ENCODE peak calls at places on chromosomes 16 and 17, in four cellular contexts. X is HFFc6; C is activated effector memory CD4-positive, alpha-beta T cell treated with Interleukin-2 at 50 U/mL for 16 hours; K is kidney tubule cell. Q is an unnamed sample.

GRCh38 chr17:41695954-41696720 is 7.5 kb downstream of the EIF1 start:
- DNase-seq in X (peak), C (peak), K (peak), Q (peak)

GRCh38 chr17:40419559-40420331 is 2.0 kb upstream of the TOP2A start:
- DNase-seq in X (no peak), C (no peak), K (peak), Q (no peak)

GRCh38 chr17:42559076-42559475 is 2.9 kb upstream of the COASY start:
- DNase-seq in X (no peak), C (no peak), K (no peak), Q (no peak)

GRCh38 chr16:53789159-53789558 is 85.2 kb downstream of the FTO start:
- DNase-seq in X (peak), C (no peak), K (peak), Q (no peak)

GRCh38 chr17:17254026-17254425 is 17.1 kb upstream of the FLCN start:
- DNase-seq in X (no peak), C (no peak), K (no peak), Q (no peak)

GRCh38 chr16:75246504-75247205 is 4.8 kb downstream of the BCAR1 start:
- DNase-seq in X (no peak), C (no peak), K (no peak), Q (no peak)

GRCh38 chr16:5036228-5037156 is 2.8 kb upstream of the NAGPA start:
- DNase-seq in X (no peak), C (no peak), K (no peak), Q (no peak)

GRCh38 chr16:75304521-75305363 is 53.3 kb upstream of the BCAR1 start:
- DNase-seq in X (peak), C (no peak), K (peak), Q (no peak)

GRCh38 chr17:51245535-51245934 is 14.3 kb downstream of the MBTD1 start:
- DNase-seq in X (no peak), C (no peak), K (no peak), Q (no peak)

GRCh38 chr17:1574697-1575471 is 12.3 kb upstream of the PITPNA start:
- DNase-seq in X (no peak), C (no peak), K (no peak), Q (no peak)

GRCh38 chr17:82225368-82226029 is 3.3 kb upstream of the SLC16A3 start:
- DNase-seq in X (no peak), C (no peak), K (no peak), Q (no peak)

GRCh38 chr17:75024686-75025397 is 12.4 kb downstream of the MRPL58 start:
- DNase-seq in X (no peak), C (peak), K (no peak), Q (peak)

GRCh38 chr17:2893422-2893914 is 97.2 kb downstream of the RAP1GAP2 start:
- DNase-seq in X (no peak), C (no peak), K (peak), Q (no peak)

GRCh38 chr16:89084411-89084810 is 9.2 kb upstream of the ACSF3 start:
- DNase-seq in X (no peak), C (no peak), K (no peak), Q (no peak)

GRCh38 chr16:84838383-84838948 is 18.7 kb downstream of the CRISPLD2 start:
- DNase-seq in X (peak), C (no peak), K (no peak), Q (no peak)

GRCh38 chr17:78132086-78132676 is 1.6 kb downstream of the TMC8 start:
- DNase-seq in X (no peak), C (peak), K (peak), Q (peak)

GRCh38 chr16:57804111-57804837 is 2.0 kb upstream of the KIFC3 start:
- DNase-seq in X (no peak), C (no peak), K (no peak), Q (no peak)

GRCh38 chr17:32281011-32281451 is 15.4 kb downstream of the RHBDL3 start:
- DNase-seq in X (no peak), C (no peak), K (no peak), Q (no peak)

GRCh38 chr17:76000016-76000754 is 470 bp upstream of the CDK3 start:
- DNase-seq in X (no peak), C (peak), K (peak), Q (peak)

GRCh38 chr16:4407543-4408322 is 8.7 kb downstream of the CORO7 start:
- DNase-seq in X (peak), C (no peak), K (no peak), Q (no peak)

GRCh38 chr17:73156166-73156840 is 8.5 kb upstream of the SSTR2 start:
- DNase-seq in X (peak), C (peak), K (peak), Q (peak)

GRCh38 chr17:4165301-4166010 is 22.5 kb downstream of the CYB5D2 start:
- DNase-seq in X (no peak), C (no peak), K (no peak), Q (no peak)

GRCh38 chr17:79812969-79813825 is 16.3 kb upstream of the CBX8 start:
- DNase-seq in X (no peak), C (no peak), K (no peak), Q (no peak)

GRCh38 chr16:21083729-21084268 is 66.8 kb downstream of the DNAH3 start:
- DNase-seq in X (peak), C (peak), K (peak), Q (peak)

GRCh38 chr17:181213-182163 is at the start of gene DOC2B:
- DNase-seq in X (no peak), C (no peak), K (peak), Q (no peak)

GRCh38 chr16:80852261-80852872 is 48.0 kb upstream of the CDYL2 start:
- DNase-seq in X (peak), C (no peak), K (peak), Q (no peak)

GRCh38 chr17:332558-333322 is 19.9 kb downstream of the RPH3AL start:
- DNase-seq in X (peak), C (no peak), K (peak), Q (no peak)

Q was measured in activated gamma-delta T cell treated with Interleukin-2 at 50 U/mL for 16 hours.